ENCODE peak calls at places on chromosomes 11 and 22, in nine cellular contexts. A is AG08395; W is neural progenitor cell; Z is endothelial cell of umbilical vein; G is activated T-cell treated with anti-CD3 and anti-CD28 coated beads for 24 hours; J is IMR-90; Y is stimulated activated CD4-positive, alpha-beta T cell treated with anti-CD3 and anti-CD28 coated beads, Interleukin-1b, Interleukin-23, amount 100 ng/mL, for 1 hour; B is lung microvascular endothelial cell; T is T follicular helper cell. F is an unnamed sample.

GRCh38 chr11:76623171-76623883 is 47.2 kb downstream of the LRRC32 start:
- DNase-seq in A (peak; percentile 42), W (no peak), Z (peak; percentile 29), G (no peak), J (peak; percentile 72), Y (no peak), B (peak; percentile 92), T (no peak), F (no peak)

GRCh38 chr22:24543679-24544243 is 11.2 kb downstream of the GUCD1 start:
- DNase-seq in A (no peak), W (no peak), Z (no peak), G (no peak), J (no peak), Y (no peak), B (no peak), T (no peak), F (no peak)

GRCh38 chr11:18105802-18106574 is at the start of gene SAAL1:
- DNase-seq in A (peak; percentile 89), W (peak; percentile 94), Z (peak; percentile 81), G (peak; percentile 85), J (peak; percentile 67), Y (peak; percentile 68), B (peak; percentile 83), T (peak; percentile 83), F (peak; percentile 88)

GRCh38 chr11:29231586-29231985 is 785.2 kb downstream of the KCNA4 start:
- DNase-seq in A (no peak), W (no peak), Z (no peak), G (no peak), J (no peak), Y (no peak), B (no peak), T (no peak), F (no peak)

GRCh38 chr11:43959321-43959995 is 17.0 kb downstream of the C11orf96 start:
- DNase-seq in A (peak; percentile 31), W (no peak), Z (no peak), G (no peak), J (no peak), Y (no peak), B (no peak), T (no peak), F (no peak)

GRCh38 chr11:128894685-128895084 is 3.5 kb downstream of the KCNJ5 start:
- DNase-seq in A (no peak), W (no peak), Z (peak; percentile 25), G (no peak), J (no peak), Y (no peak), B (no peak), T (no peak), F (no peak)

GRCh38 chr11:76701701-76702100 is 31.2 kb upstream of the LRRC32 start:
- DNase-seq in A (peak; percentile 83), W (no peak), Z (no peak), G (no peak), J (peak; percentile 63), Y (no peak), B (peak; percentile 28), T (no peak), F (no peak)

GRCh38 chr22:47101321-47101885 is 339.0 kb downstream of the TBC1D22A start:
- DNase-seq in A (no peak), W (no peak), Z (no peak), G (no peak), J (no peak), Y (no peak), B (no peak), T (no peak), F (no peak)

GRCh38 chr11:68146704-68147474 is 25.7 kb upstream of the CHKA start:
- DNase-seq in A (peak; percentile 41), W (no peak), Z (peak; percentile 52), G (no peak), J (peak; percentile 50), Y (no peak), B (peak; percentile 49), T (no peak), F (no peak)

F was measured in A673.